ENCODE peak calls at places on chromosomes 16 and 17, in ten cellular contexts. E is AG04450, X is left ventricle myocardium inferior, M is upper lobe of right lung, H is heart right ventricle, T is HepG2, S is mucosa of descending colon, Q is BE2C, O is pancreas, L is PC-3. P is an unnamed sample. For H3K9me3, the result is how much of the 10 kb centered on the place peaks cover.

GRCh38 chr17:31496601-31497000 is 105.1 kb downstream of the RAB11FIP4 start:
- DNase-seq in E (no peak), X (no peak), M (no peak), H (no peak), T (no peak), S (no peak), Q (no peak), O (no peak), L (no peak), P (no peak)

GRCh38 chr17:58324409-58325288 is 3.9 kb downstream of the TSPOAP1 start:
- DNase-seq in E (no peak), X (no peak), M (peak), H (no peak), T (no peak), S (peak), Q (peak), O (peak), L (peak), P (peak)

GRCh38 chr16:11550651-11551498 is 35.8 kb downstream of the LITAF start:
- DNase-seq in E (no peak), X (no peak), M (no peak), H (no peak), T (no peak), S (no peak), Q (no peak), O (no peak), L (no peak), P (no peak)

GRCh38 chr17:46917041-46917440 is 5.9 kb upstream of the GOSR2 start:
- DNase-seq in E (no peak), X (no peak), M (no peak), H (no peak), T (no peak), S (no peak), Q (no peak), O (no peak), L (no peak), P (no peak)

GRCh38 chr17:18323007-18323406 is 7.9 kb downstream of the SMCR8 start:
- DNase-seq in E (no peak), X (no peak), M (no peak), H (no peak), T (no peak), S (no peak), Q (no peak), O (no peak), L (peak), P (no peak)

GRCh38 chr16:16067127-16067526 is 117.7 kb downstream of the ABCC1 start:
- DNase-seq in E (no peak), X (no peak), M (no peak), H (peak), T (no peak), S (no peak), Q (no peak), O (no peak), L (no peak), P (no peak)

GRCh38 chr17:42380935-42381334 is 7.3 kb downstream of the STAT3 start:
- DNase-seq in E (no peak), X (no peak), M (no peak), H (no peak), T (peak), S (no peak), Q (no peak), O (no peak), L (no peak), P (no peak)

GRCh38 chr17:5838661-5839300 is 231.4 kb upstream of the WSCD1 start:
- DNase-seq in E (no peak), X (no peak), M (no peak), H (no peak), T (no peak), S (no peak), Q (no peak), O (no peak), L (no peak), P (no peak)

GRCh38 chr17:39223907-39224777 is 1.6 kb downstream of the STAC2 start:
- DNase-seq in E (no peak), X (no peak), M (no peak), H (no peak), T (no peak), S (no peak), Q (no peak), O (no peak), L (no peak), P (no peak)

GRCh38 chr16:85735225-85735722 is 15.6 kb downstream of the C16orf74 start:
- DNase-seq in E (no peak), X (no peak), M (no peak), H (no peak), T (no peak), S (no peak), Q (no peak), O (no peak), L (no peak), P (no peak)

GRCh38 chr16:68645494-68646388 is 631 bp downstream of the CDH3 start:
- DNase-seq in E (no peak), X (no peak), M (peak), H (no peak), T (no peak), S (peak), Q (no peak), O (no peak), L (no peak), P (peak)

GRCh38 chr16:4506450-4506849 is 30.3 kb downstream of the HMOX2 start:
- DNase-seq in E (no peak), X (no peak), M (no peak), H (peak), T (peak), S (no peak), Q (peak), O (peak), L (peak), P (no peak)

GRCh38 chr16:17348042-17348783 is 122.5 kb downstream of the XYLT1 start:
- DNase-seq in E (no peak), X (no peak), M (no peak), H (no peak), T (no peak), S (no peak), Q (no peak), O (no peak), L (no peak), P (no peak)

GRCh38 chr16:4691666-4692412 is 1.5 kb upstream of the NUDT16L1 start:
- DNase-seq in E (no peak), X (no peak), M (peak), H (no peak), T (no peak), S (peak), Q (no peak), O (no peak), L (no peak), P (peak)

GRCh38 chr17:45040459-45040858 is 11.0 kb downstream of the DCAKD start:
- DNase-seq in E (no peak), X (no peak), M (no peak), H (no peak), T (no peak), S (no peak), Q (no peak), O (no peak), L (no peak), P (no peak)

GRCh38 chr17:77555110-77555509 is 403.4 kb upstream of the TNRC6C start:
- DNase-seq in E (no peak), X (no peak), M (no peak), H (no peak), T (no peak), S (no peak), Q (no peak), O (no peak), L (no peak), P (no peak)

GRCh38 chr16:83344014-83344413 is 463.8 kb upstream of the HSBP1 start:
- DNase-seq in E (peak), X (no peak), M (no peak), H (no peak), T (no peak), S (no peak), Q (no peak), O (no peak), L (peak), P (no peak)

GRCh38 chr16:83835972-83836566 is 28.3 kb downstream of the HSBP1 start:
- DNase-seq in E (peak), X (no peak), M (no peak), H (no peak), T (no peak), S (no peak), Q (no peak), O (no peak), L (peak), P (no peak)

GRCh38 chr16:86218479-86219170 is 291.7 kb upstream of the FOXF1 start:
- DNase-seq in E (no peak), X (no peak), M (no peak), H (no peak), T (no peak), S (no peak), Q (no peak), O (no peak), L (no peak), P (no peak)

GRCh38 chr17:75032896-75033294 is 13.9 kb downstream of the ATP5PD start:
- DNase-seq in E (no peak), X (no peak), M (no peak), H (peak), T (no peak), S (no peak), Q (peak), O (no peak), L (peak), P (no peak)

GRCh38 chr16:70778901-70779309 is 22.1 kb downstream of the VAC14 start:
- DNase-seq in E (peak), X (peak), M (peak), H (peak), T (peak), S (peak), Q (peak), O (no peak), L (peak), P (no peak)

GRCh38 chr16:79007614-79008013 is 592.9 kb downstream of the MAF start:
- DNase-seq in E (no peak), X (no peak), M (no peak), H (no peak), T (no peak), S (no peak), Q (no peak), O (no peak), L (no peak), P (no peak)

GRCh38 chr17:8366231-8366630 is 10.3 kb downstream of the KRABD2 start:
- DNase-seq in E (peak), X (no peak), M (no peak), H (no peak), T (no peak), S (no peak), Q (no peak), O (no peak), L (peak), P (no peak)

GRCh38 chr17:11023639-11024479 is 186.0 kb upstream of the PIRT start:
- DNase-seq in E (no peak), X (no peak), M (no peak), H (no peak), T (no peak), S (no peak), Q (no peak), O (no peak), L (no peak), P (no peak)

GRCh38 chr16:10788665-10789064 is 29.9 kb downstream of the TVP23A start:
- DNase-seq in E (no peak), X (no peak), M (no peak), H (no peak), T (no peak), S (no peak), Q (no peak), O (no peak), L (no peak), P (no peak)

GRCh38 chr17:73304971-73305786 is 6.6 kb downstream of the CDC42EP4 start:
- DNase-seq in E (no peak), X (peak), M (peak), H (peak), T (no peak), S (peak), Q (peak), O (peak), L (peak), P (peak)

GRCh38 chr16:82082097-82082496 is 47.0 kb downstream of the HSD17B2 start:
- DNase-seq in E (no peak), X (no peak), M (no peak), H (no peak), T (peak), S (no peak), Q (no peak), O (no peak), L (no peak), P (no peak)

GRCh38 chr17:19433727-19434340 is 22.8 kb downstream of the RNF112 start:
- DNase-seq in E (no peak), X (no peak), M (no peak), H (no peak), T (no peak), S (no peak), Q (no peak), O (no peak), L (no peak), P (no peak)

GRCh38 chr16:11263737-11264136 is 5.4 kb downstream of the TNP2 start:
- DNase-seq in E (no peak), X (no peak), M (no peak), H (no peak), T (no peak), S (no peak), Q (no peak), O (no peak), L (no peak), P (no peak)

GRCh38 chr17:11986939-11987329 is 10.3 kb downstream of the ZNF18 start:
- DNase-seq in E (peak), X (no peak), M (no peak), H (peak), T (peak), S (no peak), Q (no peak), O (no peak), L (peak), P (no peak)

GRCh38 chr17:21573961-21574610 is 118.2 kb upstream of the KCNJ18 start:
- DNase-seq in E (peak), X (peak), M (no peak), H (peak), T (no peak), S (peak), Q (peak), O (peak), L (no peak), P (peak)

GRCh38 chr17:3575506-3575905 is 17.9 kb upstream of the TRPV3 start:
- DNase-seq in E (no peak), X (no peak), M (no peak), H (no peak), T (no peak), S (no peak), Q (no peak), O (no peak), L (peak), P (no peak)

GRCh38 chr17:4304417-4305027 is 40.7 kb upstream of the ANKFY1 start:
- DNase-seq in E (no peak), X (no peak), M (no peak), H (peak), T (peak), S (no peak), Q (peak), O (no peak), L (peak), P (no peak)

GRCh38 chr17:3879591-3880417 is 13.0 kb downstream of the CAMKK1 start:
- DNase-seq in E (no peak), X (no peak), M (no peak), H (no peak), T (no peak), S (peak), Q (peak), O (no peak), L (no peak), P (no peak)

GRCh38 chr16:56451753-56452689 is 667 bp downstream of the OGFOD1 start:
- DNase-seq in E (no peak), X (no peak), M (no peak), H (peak), T (peak), S (peak), Q (peak), O (peak), L (peak), P (no peak)

GRCh38 chr16:69119536-69119935 is 12.9 kb downstream of the CHTF8 start:
- DNase-seq in E (no peak), X (no peak), M (peak), H (no peak), T (no peak), S (no peak), Q (no peak), O (peak), L (no peak), P (no peak)

GRCh38 chr16:7268182-7268581 is 64.5 kb upstream of the RBFOX1 start:
- DNase-seq in E (no peak), X (no peak), M (no peak), H (peak), T (peak), S (no peak), Q (no peak), O (peak), L (peak), P (no peak)

GRCh38 chr17:50269477-50270429 is 4.5 kb upstream of the TMEM92 start:
- DNase-seq in E (peak), X (peak), M (peak), H (peak), T (peak), S (peak), Q (peak), O (peak), L (peak), P (peak)

GRCh38 chr17:50268632-50269287 is 5.5 kb upstream of the TMEM92 start:
- DNase-seq in E (no peak), X (no peak), M (peak), H (no peak), T (no peak), S (no peak), Q (no peak), O (no peak), L (no peak), P (peak)

GRCh38 chr17:50272246-50272645 is 2.0 kb upstream of the TMEM92 start:
- DNase-seq in E (no peak), X (no peak), M (peak), H (no peak), T (no peak), S (no peak), Q (no peak), O (no peak), L (no peak), P (no peak)

GRCh38 chr17:50271173-50271750 is 3.0 kb upstream of the TMEM92 start:
- DNase-seq in E (no peak), X (no peak), M (no peak), H (no peak), T (no peak), S (no peak), Q (no peak), O (no peak), L (no peak), P (no peak)

DNA sequence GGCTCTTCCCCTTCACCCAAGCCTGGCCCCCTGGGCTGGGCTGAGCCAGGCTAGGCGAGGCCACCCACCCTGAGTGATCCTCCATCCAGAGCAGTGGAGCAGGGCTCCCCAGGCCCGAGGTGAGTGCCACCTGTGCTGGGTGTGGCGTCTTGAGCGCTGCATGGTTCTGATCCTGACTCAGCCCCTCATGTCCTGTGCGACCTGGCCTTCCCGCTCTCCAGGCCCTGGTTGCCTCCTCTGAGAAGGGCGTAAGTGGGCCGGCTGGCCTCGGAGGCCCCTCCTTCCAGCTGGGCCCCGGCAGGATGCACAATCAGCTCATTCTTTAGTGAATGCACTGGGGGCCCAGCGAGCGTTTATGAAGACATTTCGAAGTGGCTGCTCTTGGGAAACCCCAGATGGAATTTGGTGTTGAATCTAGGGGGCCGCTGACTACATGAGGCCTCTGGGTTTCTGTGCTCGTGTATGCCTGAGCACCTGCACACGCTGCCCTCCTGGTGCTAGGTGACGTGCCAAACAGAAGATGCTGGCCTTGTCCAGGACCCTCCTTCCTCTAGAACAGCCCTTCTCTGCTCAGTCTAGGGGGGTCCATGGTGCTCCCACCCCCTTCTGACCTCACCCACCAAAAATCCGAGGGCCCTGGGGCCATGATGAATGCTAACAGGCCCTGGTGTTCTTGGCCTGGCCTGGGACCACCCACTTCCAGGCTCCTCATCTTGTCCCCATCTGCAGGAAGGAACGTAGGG is 3.7 kb upstream of the TMEM92 start:
- DNase-seq in E (peak), X (no peak), M (peak), H (no peak), T (no peak), S (no peak), Q (no peak), O (no peak), L (no peak), P (peak)
- TF ChIP-seq CTCF in E (no peak), X (no peak), M (no peak), H (no peak), T (no peak), S (no peak), Q (no peak), O (no peak), L (no peak), P (no peak)

GRCh38 chr16:3306078-3306477 is 781 bp downstream of the ZNF75A start:
- DNase-seq in E (no peak), X (no peak), M (no peak), H (no peak), T (no peak), S (no peak), Q (no peak), O (no peak), L (no peak), P (no peak)
- H3K9me3 ChIP-seq in E (half or more), X (half or more), M (half or more), H (under half), T (under half), S (half or more), Q (under half), O (under half), L (under half), P (half or more)

GRCh38 chr17:82296511-82297279 is 20.7 kb downstream of the CD7 start:
- DNase-seq in E (no peak), X (no peak), M (no peak), H (no peak), T (no peak), S (peak), Q (no peak), O (no peak), L (peak), P (no peak)

GRCh38 chr17:82297280-82297803 is 20.1 kb downstream of the CD7 start:
- DNase-seq in E (no peak), X (peak), M (peak), H (peak), T (no peak), S (peak), Q (peak), O (peak), L (peak), P (peak)

GRCh38 chr17:82298538-82299421 is 18.6 kb downstream of the CD7 start:
- DNase-seq in E (no peak), X (no peak), M (peak), H (no peak), T (no peak), S (no peak), Q (no peak), O (no peak), L (no peak), P (no peak)

GRCh38 chr17:82299452-82299851 is 18.0 kb downstream of the CD7 start:
- DNase-seq in E (no peak), X (no peak), M (no peak), H (no peak), T (no peak), S (peak), Q (no peak), O (no peak), L (no peak), P (no peak)

GRCh38 chr17:82297804-82298537 is 19.4 kb downstream of the CD7 start:
- DNase-seq in E (peak), X (peak), M (peak), H (peak), T (no peak), S (peak), Q (peak), O (peak), L (peak), P (peak)
- H3K4me3 ChIP-seq in E (peak), X (peak), M (peak), H (peak), T (peak), S (peak), Q (peak), O (peak), L (peak), P (peak)

DNA sequence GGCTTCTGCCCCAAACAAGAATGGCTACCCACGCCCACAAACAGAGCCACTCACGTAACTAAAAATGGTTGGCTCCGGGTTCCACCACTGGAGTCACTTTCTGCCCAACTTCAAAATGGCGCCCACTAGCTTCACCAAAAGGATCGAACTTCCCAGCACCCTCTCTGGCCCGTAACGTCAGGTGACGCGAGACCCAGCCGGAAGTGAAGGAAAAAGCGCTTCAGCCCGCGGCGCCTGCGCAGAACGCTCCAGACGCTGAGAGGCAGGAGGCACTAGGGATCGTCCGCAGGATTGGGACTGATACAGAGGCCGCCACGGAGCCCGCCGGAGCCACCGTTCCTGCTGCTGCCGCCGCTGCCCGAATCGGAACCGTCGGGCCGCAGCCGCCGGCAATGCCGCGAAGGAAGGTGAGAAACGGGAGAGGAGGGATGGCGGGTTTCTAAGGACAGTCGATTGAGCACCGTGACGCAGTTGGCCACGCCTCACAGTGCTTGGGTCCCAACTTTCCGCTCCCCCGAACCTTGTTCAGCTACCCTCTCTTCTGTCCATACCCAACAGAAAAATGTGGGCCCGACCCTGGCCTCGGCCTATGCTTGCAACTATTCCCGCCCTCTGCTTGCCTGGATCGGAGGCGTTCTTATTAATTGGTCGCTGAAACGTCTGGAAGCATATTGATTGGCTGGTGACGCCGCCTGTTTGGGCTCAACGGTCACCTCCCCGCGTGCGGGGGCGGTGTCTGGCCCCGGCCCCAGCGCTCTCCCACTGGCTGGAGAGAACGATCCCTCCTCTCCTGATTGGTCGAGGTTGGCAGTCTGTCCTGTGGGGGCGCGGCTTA is at the start of gene KAT7:
- DNase-seq in E (peak), X (peak), M (peak), H (peak), T (peak), S (peak), Q (peak), O (peak), L (peak), P (peak)
- TF ChIP-seq CTCF in E (no peak), X (no peak), M (no peak), H (no peak), T (no peak), S (no peak), Q (no peak), O (no peak), L (no peak), P (no peak)